ENCODE peak calls at places on chromosome 16, in seven cellular contexts. F is uterus; L is D721Med; R is CD8-positive, alpha-beta T cell; S is fibroblast of pulmonary artery; D is BJ; X is body of pancreas. N is an unnamed sample.

GRCh38 chr16:23826528-23827244 is 9.1 kb upstream of the PRKCB start:
- DNase-seq in R (no peak), D (no peak), F (no peak), L (no peak), S (no peak), X (no peak), N (no peak)

GRCh38 chr16:87391950-87392822 is at the start of gene MAP1LC3B:
- DNase-seq in D (peak; percentile 76), F (peak; percentile 99), X (peak; percentile 98), R (peak; percentile 97), L (peak; percentile 71), S (peak; percentile 97), N (peak; percentile 96)

GRCh38 chr16:72884573-72884972 is 163.4 kb downstream of the ZFHX3 start:
- DNase-seq in R (no peak), L (no peak), S (no peak), X (no peak), D (no peak), F (no peak), N (no peak)

GRCh38 chr16:26453215-26453614 is 613.5 kb upstream of the C16orf82 start:
- DNase-seq in F (no peak), L (no peak), S (no peak), D (no peak), R (no peak), X (no peak), N (no peak)

GRCh38 chr16:12538667-12539081 is 265.0 kb downstream of the CPPED1 start:
- DNase-seq in L (no peak), D (no peak), F (no peak), X (no peak), S (no peak), R (no peak), N (no peak)

GRCh38 chr16:35908942-35909341 is 2449.5 kb downstream of the TP53TG3F start:
- DNase-seq in F (no peak), R (no peak), L (no peak), S (no peak), X (no peak), D (no peak), N (no peak)

GRCh38 chr16:1564325-1564724 is 30.9 kb downstream of the TMEM204 start:
- DNase-seq in S (no peak), F (no peak), L (no peak), D (no peak), X (no peak), R (no peak), N (no peak)

GRCh38 chr16:49620158-49620867 is 235.6 kb downstream of the ZNF423 start:
- DNase-seq in R (no peak), S (peak; percentile 78), X (peak; percentile 84), D (no peak), F (peak; percentile 70), L (no peak), N (peak; percentile 84)

GRCh38 chr16:72049110-72049509 is 5.2 kb upstream of the HP start:
- DNase-seq in D (no peak), X (no peak), R (no peak), L (no peak), F (no peak), S (no peak), N (no peak)

GRCh38 chr16:84677017-84677803 is 22.6 kb upstream of the USP10 start:
- DNase-seq in L (no peak), R (no peak), D (no peak), F (no peak), X (no peak), S (no peak), N (no peak)

GRCh38 chr16:46736695-46737094 is 11.4 kb downstream of the MYLK3 start:
- DNase-seq in D (no peak), R (no peak), S (peak; percentile 28), L (no peak), X (no peak), F (no peak), N (no peak)

GRCh38 chr16:19844945-19845641 is 39.6 kb downstream of the GPRC5B start:
- DNase-seq in D (peak; percentile 63), L (no peak), F (peak; percentile 23), R (no peak), S (peak; percentile 77), X (no peak), N (no peak)

GRCh38 chr16:23252310-23252709 is 49.8 kb upstream of the SCNN1B start:
- DNase-seq in F (no peak), S (no peak), R (no peak), L (no peak), X (no peak), D (no peak), N (no peak)

GRCh38 chr16:24178496-24178895 is 77.6 kb upstream of the CACNG3 start:
- DNase-seq in L (no peak), F (no peak), S (no peak), D (no peak), X (no peak), R (no peak), N (no peak)

GRCh38 chr16:54326266-54326662 is 39.7 kb upstream of the IRX3 start:
- DNase-seq in R (no peak), F (no peak), L (no peak), S (peak; percentile 3), X (no peak), D (no peak), N (no peak)

DNA sequence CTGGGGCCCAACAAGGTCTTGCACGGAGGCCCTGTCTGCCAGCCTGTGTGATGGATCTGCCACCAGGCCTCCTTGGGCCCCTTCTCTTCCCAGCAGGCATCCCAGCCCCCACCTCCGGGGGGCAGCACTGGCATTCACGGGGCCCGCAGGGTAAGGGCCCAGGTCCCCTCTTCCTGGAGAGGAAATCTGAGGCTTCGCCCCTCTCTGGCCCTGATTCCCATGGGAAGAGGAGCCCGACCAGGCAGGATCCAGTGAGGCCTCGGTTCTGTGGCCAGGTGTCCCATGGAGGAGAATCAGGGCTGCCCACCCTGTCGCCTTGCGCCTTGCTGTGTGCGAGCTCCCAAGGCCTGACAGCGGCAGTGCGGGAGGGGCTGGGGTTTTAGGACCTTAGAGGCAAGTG is 48.4 kb downstream of the PDPK1 start:
- DNase-seq in F (no peak), S (no peak), X (no peak), R (no peak), D (no peak), L (no peak), N (peak; percentile 9)
- TF ChIP-seq CTCF in F (no peak), S (no peak), X (no peak), R (no peak), D (peak; percentile 9), L (peak; percentile 4), N (peak; percentile 19)

GRCh38 chr16:354971-355441 is 2.5 kb upstream of the AXIN1 start:
- DNase-seq in D (no peak), R (no peak), F (no peak), L (no peak), S (no peak), X (no peak), N (no peak)
- TF ChIP-seq CTCF in D (no peak), R (no peak), F (no peak), L (no peak), S (no peak), X (no peak), N (no peak)

DNA sequence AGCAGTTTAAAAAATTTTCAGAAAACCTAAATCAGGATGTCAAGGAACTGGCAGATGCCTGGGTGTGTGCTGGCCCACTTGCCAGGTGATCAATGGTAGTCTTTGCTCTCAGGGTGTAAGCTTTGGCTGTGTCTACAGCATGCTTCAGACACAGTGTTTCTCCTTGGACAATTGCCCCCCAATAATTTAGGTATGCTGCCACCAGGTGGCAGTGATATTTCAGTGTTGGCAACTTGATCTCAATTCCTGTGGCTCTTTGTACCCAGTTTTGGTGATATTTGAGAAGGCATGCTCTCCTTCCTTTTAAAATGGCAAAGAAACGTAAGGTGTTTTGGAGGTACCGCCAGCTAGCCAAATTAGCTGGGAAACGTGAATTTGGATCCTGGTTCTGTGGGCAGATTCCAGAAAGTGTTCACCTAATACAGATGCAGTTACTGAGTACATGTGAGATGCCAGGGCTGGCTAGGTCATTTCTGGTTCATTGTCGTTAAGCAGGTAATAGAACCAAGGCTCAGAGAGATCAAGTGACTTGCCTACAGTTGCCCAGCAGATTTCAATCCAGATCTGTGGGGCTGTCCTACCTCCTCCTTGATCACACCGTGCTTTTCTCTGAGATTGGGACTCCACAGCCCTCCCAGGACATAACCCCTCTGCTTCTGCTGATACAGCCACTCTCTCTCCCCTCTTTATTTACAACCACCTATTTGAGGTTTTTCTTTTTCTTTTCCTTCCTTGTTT is 155.6 kb upstream of the PLCG2 start:
- DNase-seq in S (peak; percentile 68), D (no peak), R (peak; percentile 29), L (no peak), X (no peak), F (no peak), N (no peak)
- TF ChIP-seq CTCF in S (peak; percentile 59), D (peak; percentile 59), R (peak; percentile 59), L (peak; percentile 56), X (peak; percentile 55), F (peak; percentile 27), N (peak; percentile 67)

DNA sequence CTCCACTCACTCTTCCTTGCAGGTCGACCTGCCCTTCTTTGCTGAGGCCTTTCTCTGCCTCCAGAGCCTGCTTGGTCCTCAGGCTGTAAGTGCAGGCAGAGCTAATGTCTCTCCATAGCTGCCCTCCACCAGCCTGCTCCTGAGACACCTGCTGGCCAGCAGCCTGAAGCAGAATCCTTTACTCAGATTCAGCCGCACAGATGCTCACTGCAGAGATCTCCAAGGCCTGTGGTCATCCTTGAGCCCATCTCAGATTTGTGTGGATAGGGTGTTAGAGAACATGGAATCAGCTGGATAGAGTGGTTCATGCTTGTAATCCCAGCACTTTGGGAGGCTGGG is 11.5 kb downstream of the DEXI start:
- DNase-seq in L (no peak), D (no peak), X (no peak), F (no peak), S (no peak), R (no peak), N (no peak)
- TF ChIP-seq CTCF in L (no peak), D (no peak), X (no peak), F (no peak), S (no peak), R (no peak), N (no peak)

DNA sequence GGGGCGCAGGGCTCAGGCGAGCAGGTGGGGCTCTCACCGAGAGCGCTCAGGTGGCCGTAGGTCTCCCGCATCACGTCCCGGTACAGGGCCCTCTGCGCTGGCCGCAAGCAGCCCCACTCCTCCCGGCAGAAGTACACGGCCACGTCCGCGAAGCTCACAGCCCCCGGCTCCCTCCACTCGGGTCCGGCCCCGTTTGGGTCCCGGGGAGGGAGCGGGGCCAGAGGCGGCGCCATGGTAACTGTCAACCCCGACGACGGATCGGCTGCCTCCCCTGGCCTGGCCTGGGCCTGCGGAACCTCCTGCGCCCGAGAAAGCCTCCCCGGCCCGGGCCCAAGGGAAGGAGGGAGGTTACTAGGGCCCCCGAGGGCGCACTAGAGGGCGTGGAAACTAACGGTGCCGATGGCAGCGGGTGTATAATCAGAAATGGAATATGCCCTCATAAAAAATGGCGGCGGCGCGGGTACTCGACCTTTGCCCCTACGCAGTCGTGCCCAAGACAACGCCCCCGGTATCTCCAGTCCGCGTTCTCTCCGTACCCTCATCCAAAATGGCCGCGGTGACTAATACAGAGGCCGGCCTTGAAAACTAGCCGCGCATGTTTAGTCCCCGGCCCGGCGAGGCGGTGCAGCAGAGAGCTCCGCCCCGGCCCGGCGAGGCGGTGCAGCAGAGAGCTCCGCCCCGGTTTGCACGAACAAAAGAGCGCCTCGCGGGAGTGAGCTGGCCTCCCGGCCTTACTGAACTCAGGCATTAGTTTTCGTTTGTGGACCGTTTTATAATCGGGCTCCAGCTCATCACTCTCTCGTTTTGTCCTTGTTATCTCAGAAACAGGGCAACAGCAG is at the start of gene ZNF764:
- DNase-seq in X (peak; percentile 99), L (peak; percentile 90), S (peak; percentile 98), R (peak; percentile 88), F (peak; percentile 98), D (peak; percentile 88), N (peak; percentile 98)
- TF ChIP-seq CTCF in X (no peak), L (no peak), S (no peak), R (no peak), F (no peak), D (no peak), N (peak; percentile 9)

GRCh38 chr16:51337662-51338061 is 186.6 kb upstream of the SALL1 start:
- DNase-seq in S (no peak), X (no peak), F (no peak), R (no peak), D (no peak), L (no peak), N (no peak)
- TF ChIP-seq CTCF in S (peak; percentile 12), X (no peak), F (no peak), R (no peak), D (peak; percentile 44), L (no peak), N (no peak)

N was measured in left ventricle myocardium inferior.